ENCODE peak calls at places on chromosomes 13 and 19, in seven cellular contexts. D is Peyer's patch, L is upper lobe of right lung, E is body of pancreas, P is right lobe of liver, T is heart right ventricle, I is fibroblast of lung. O is an unnamed sample. For H3K4me1, the result is how much of the 10 kb centered on the place peaks cover.

GRCh38 chr19:47058621-47059020 is 10.2 kb upstream of the TMEM160 start:
- DNase-seq in P (no peak), L (no peak), E (no peak), I (no peak), D (peak), T (no peak), O (no peak)

GRCh38 chr13:91249370-91249769 is 98.1 kb upstream of the MIR17HG start:
- DNase-seq in I (no peak), P (no peak), E (no peak), D (no peak), L (no peak), T (no peak), O (no peak)

GRCh38 chr13:61128850-61129645 is 286.6 kb downstream of the PCDH20 start:
- DNase-seq in E (no peak), L (no peak), P (no peak), D (no peak), I (no peak), T (no peak), O (no peak)

GRCh38 chr19:6238643-6239281 is 41.0 kb downstream of the MLLT1 start:
- DNase-seq in P (no peak), D (peak), I (peak), L (peak), E (peak), T (peak), O (no peak)

GRCh38 chr13:48210178-48210577 is 22.8 kb upstream of the ITM2B start:
- DNase-seq in L (no peak), I (peak), E (no peak), P (no peak), T (no peak), D (no peak), O (no peak)

GRCh38 chr19:51664997-51665396 is 18.4 kb upstream of the SIGLEC14 start:
- DNase-seq in T (no peak), L (no peak), P (no peak), I (peak), D (no peak), E (no peak), O (no peak)

GRCh38 chr13:48319458-48320395 is 16.2 kb downstream of the RB1 start:
- DNase-seq in L (peak), T (no peak), P (no peak), D (peak), I (no peak), E (no peak), O (no peak)

GRCh38 chr19:51784922-51785690 is 9.9 kb upstream of the FPR3 start:
- DNase-seq in E (peak), T (peak), I (peak), L (peak), P (no peak), D (no peak), O (no peak)

GRCh38 chr19:38780443-38780842 is 7.1 kb upstream of the LGALS7 start:
- DNase-seq in E (no peak), D (no peak), T (no peak), L (no peak), P (no peak), I (no peak), O (no peak)

GRCh38 chr13:51420681-51421476 is 32.0 kb downstream of the INTS6 start:
- DNase-seq in I (no peak), T (no peak), E (no peak), D (no peak), L (no peak), P (no peak), O (peak)

GRCh38 chr19:12052571-12053169 is at the start of gene ZNF878:
- DNase-seq in D (peak), E (peak), I (peak), L (peak), T (peak), P (peak), O (peak)

GRCh38 chr19:4580021-4580901 is 20.8 kb upstream of the SEMA6B start:
- DNase-seq in T (no peak), E (no peak), D (no peak), L (no peak), I (no peak), P (no peak), O (no peak)

GRCh38 chr19:1410136-1410786 is 2.9 kb downstream of the DAZAP1 start:
- DNase-seq in T (no peak), P (no peak), L (no peak), I (peak), E (peak), D (no peak), O (no peak)

GRCh38 chr13:19959831-19960672 is 1.5 kb downstream of the ZMYM2 start:
- DNase-seq in E (peak), L (peak), P (peak), T (peak), D (peak), I (peak), O (peak)

GRCh38 chr13:51221108-51221507 is 1.1 kb upstream of the FAM124A start:
- DNase-seq in E (no peak), T (no peak), L (no peak), I (no peak), D (no peak), P (no peak), O (no peak)

GRCh38 chr13:50928609-50929274 is 19.2 kb downstream of the RNASEH2B start:
- DNase-seq in T (no peak), L (no peak), D (no peak), P (no peak), E (no peak), I (no peak), O (no peak)

GRCh38 chr13:88622362-88622973 is 951.3 kb downstream of the SLITRK5 start:
- DNase-seq in L (no peak), I (no peak), D (no peak), E (no peak), P (no peak), T (no peak), O (peak)

GRCh38 chr19:40232479-40232878 is 6.0 kb upstream of the CCNP start:
- DNase-seq in T (no peak), P (no peak), E (no peak), D (no peak), L (no peak), I (no peak), O (no peak)
- H3K4me1 ChIP-seq in T (under half), P (under half), E (under half), D (under half), L (under half), I (under half), O (under half)

DNA sequence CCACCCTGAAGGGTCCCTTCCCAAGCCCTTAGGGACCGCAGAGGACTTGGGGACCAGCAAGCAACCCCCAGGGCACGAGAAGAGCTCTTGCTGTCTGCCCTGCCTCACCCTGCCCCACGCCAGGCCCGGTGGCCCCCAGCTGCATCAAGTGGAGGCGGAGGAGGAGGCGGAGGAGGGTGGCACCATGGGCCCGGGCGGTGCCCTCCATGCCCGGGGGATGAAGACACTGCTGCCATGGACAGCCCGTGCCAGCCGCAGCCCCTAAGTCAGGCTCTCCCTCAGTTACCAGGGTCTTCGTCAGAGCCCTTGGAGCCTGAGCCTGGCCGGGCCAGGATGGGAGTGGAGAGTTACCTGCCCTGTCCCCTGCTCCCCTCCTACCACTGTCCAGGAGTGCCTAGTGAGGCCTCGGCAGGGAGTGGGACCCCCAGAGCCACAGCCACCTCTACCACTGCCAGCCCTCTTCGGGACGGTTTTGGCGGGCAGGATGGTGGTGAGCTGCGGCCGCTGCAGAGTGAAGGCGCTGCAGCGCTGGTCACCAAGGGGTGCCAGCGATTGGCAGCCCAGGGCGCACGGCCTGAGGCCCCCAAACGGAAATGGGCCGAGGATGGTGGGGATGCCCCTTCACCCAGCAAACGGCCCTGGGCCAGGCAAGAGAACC is 1.5 kb downstream of the EGLN2 start:
- DNase-seq in T (no peak), P (peak), D (no peak), E (no peak), I (no peak), L (peak), O (no peak)
- H3K4me1 ChIP-seq in T (half or more), P (under half), D (half or more), E (half or more), I (under half), L (half or more), O (half or more)

DNA sequence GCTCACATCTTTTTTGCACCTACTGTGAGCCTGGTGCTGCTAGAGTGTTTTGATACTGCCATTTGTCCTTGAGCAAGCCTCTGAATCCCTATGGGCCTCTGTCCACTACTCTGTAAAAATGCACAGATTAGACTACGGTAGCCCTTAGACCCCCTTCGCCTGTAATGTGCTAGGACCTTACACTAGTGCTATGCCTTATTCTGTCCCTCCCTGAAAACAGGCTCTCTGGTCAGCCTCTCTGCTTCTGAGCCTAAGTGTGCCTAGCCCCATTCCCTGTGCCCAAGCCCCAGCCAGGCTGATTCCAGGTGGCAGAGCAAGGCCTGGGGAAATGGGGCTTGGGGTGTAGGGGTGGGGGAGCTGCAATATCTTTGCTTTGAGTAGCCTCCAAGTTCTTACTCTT is 10.7 kb downstream of the HMGB1 start:
- DNase-seq in E (no peak), L (no peak), I (no peak), P (no peak), D (no peak), T (no peak), O (no peak)
- H3K4me1 ChIP-seq in E (under half), L (under half), I (under half), P (under half), D (under half), T (under half), O (under half)

DNA sequence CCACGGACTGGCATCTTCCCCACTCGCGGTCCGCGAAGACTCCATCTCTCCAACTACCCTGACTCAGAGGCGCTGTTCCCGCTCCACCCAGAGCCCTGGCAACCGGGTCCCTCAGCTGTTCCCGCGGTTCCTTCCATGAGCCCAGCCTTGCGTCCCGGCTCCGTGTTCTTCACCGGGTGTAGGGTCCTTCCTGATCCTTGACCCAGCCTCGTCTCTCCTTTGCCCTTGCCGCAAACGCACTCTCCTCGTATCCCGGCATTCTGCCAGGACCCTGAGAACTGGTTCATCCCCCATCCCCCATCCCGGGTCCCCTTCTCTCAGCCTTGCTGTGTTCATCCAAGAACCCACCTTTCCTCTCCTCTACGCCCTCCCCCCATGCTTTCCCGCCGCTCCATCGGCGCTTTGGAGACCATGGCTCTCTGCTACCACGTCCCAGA is 705 bp downstream of the ICAM5 start:
- DNase-seq in L (no peak), T (no peak), E (no peak), I (no peak), P (no peak), D (no peak), O (no peak)
- H3K4me1 ChIP-seq in L (half or more), T (half or more), E (half or more), I (under half), P (under half), D (half or more), O (half or more)

GRCh38 chr13:40432018-40432978 is 234.1 kb downstream of the FOXO1 start:
- DNase-seq in L (no peak), T (no peak), D (no peak), E (no peak), P (no peak), I (no peak), O (no peak)

GRCh38 chr13:40428354-40428753 is 238.1 kb downstream of the FOXO1 start:
- DNase-seq in P (no peak), D (no peak), E (no peak), I (no peak), L (no peak), T (no peak), O (no peak)

GRCh38 chr13:40434516-40435397 is 231.7 kb downstream of the FOXO1 start:
- DNase-seq in P (no peak), D (no peak), E (no peak), I (no peak), L (no peak), T (no peak), O (peak)

GRCh38 chr13:40433577-40433976 is 232.9 kb downstream of the FOXO1 start:
- DNase-seq in T (no peak), D (no peak), L (no peak), I (no peak), E (no peak), P (no peak), O (peak)

GRCh38 chr13:40430234-40430633 is 236.2 kb downstream of the FOXO1 start:
- DNase-seq in T (no peak), L (no peak), D (no peak), E (peak), I (no peak), P (no peak), O (no peak)
- H3K4me1 ChIP-seq in T (under half), L (under half), D (under half), E (under half), I (under half), P (under half), O (under half)

DNA sequence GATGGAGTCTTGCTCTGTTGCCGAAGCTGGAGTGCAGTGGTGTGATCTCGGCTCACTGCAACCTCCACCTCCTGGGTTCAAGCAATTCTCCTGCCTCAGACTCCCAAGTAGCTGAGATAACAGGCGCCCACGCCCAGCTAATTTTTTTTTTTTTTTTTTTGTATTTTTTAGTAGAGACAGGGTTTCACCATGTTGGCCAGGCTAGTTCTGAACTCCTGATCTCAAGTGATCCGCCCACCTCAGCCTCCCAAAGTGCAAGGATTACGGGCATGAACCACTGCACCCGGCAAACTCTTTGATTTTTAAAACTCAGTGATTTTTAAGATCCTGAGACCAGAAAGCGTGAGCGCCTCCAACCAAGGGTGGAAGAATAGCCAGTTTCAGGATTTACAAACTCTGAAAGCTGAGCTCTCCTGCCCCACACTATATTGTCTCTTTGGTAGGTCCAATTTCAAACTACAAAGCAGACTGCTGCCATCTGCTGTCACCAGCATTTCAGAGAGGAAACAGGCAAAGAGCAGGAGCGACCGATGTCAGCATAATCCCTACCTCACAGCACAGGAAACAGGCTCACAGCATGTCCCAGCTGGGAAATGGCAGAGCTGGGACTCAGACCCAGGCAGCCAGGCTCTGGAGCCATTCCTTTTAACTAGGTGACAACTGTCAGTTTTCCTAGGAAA is 9.2 kb downstream of the NOSIP start:
- DNase-seq in T (no peak), L (no peak), I (no peak), P (no peak), D (no peak), E (no peak), O (peak)
- H3K4me1 ChIP-seq in T (under half), L (under half), I (under half), P (under half), D (under half), E (under half), O (under half)

GRCh38 chr19:18519962-18520847 is 1.7 kb downstream of the ELL start:
- DNase-seq in T (peak), I (peak), P (peak), D (peak), L (peak), E (peak), O (peak)
- H3K4me1 ChIP-seq in T (half or more), I (under half), P (under half), D (under half), L (under half), E (under half), O (under half)

O was measured in naive thymus-derived CD4-positive, alpha-beta T cell.